ENCODE peak calls at places on chromosomes 3 and 15, in four cellular contexts. V is HepG2, N is K562, F is GM12878. T is an unnamed sample.

GRCh38 chr15:22895465-22896190 is 57.2 kb downstream of the NIPA2 start:
- DNase-seq in N (peak), V (no peak), F (peak), T (no peak)

GRCh38 chr3:10234526-10235230 is 13.6 kb upstream of the TATDN2 start:
- DNase-seq in F (no peak), N (peak), V (no peak), T (peak)

GRCh38 chr3:21328982-21329381 is 422.0 kb downstream of the ZNF385D start:
- DNase-seq in F (no peak), V (no peak), N (no peak), T (no peak)

GRCh38 chr3:15953841-15954240 is 156.1 kb upstream of the ANKRD28 start:
- DNase-seq in F (no peak), V (no peak), N (peak), T (no peak)

GRCh38 chr3:60979861-60980739 is 271.2 kb downstream of the FHIT start:
- DNase-seq in F (no peak), N (no peak), V (no peak), T (no peak)

GRCh38 chr15:41894791-41895463 is 1.1 kb upstream of the SPTBN5 start:
- DNase-seq in F (peak), V (peak), N (peak), T (no peak)

GRCh38 chr15:67827561-67828378 is 2.5 kb downstream of the SKOR1 start:
- DNase-seq in F (no peak), N (no peak), V (no peak), T (peak)

GRCh38 chr3:173894-174293 is 22.7 kb upstream of the CHL1 start:
- DNase-seq in V (no peak), F (peak), N (no peak), T (no peak)

GRCh38 chr15:94286581-94286980 is 55.2 kb downstream of the MCTP2 start:
- DNase-seq in F (no peak), N (no peak), V (no peak), T (no peak)

GRCh38 chr15:74365619-74366445 is 1.6 kb downstream of the CYP11A1 start:
- DNase-seq in F (no peak), N (no peak), V (peak), T (peak)

GRCh38 chr3:189419683-189420082 is 211.5 kb upstream of the TP63 start:
- DNase-seq in F (no peak), N (no peak), V (no peak), T (no peak)

GRCh38 chr3:44584646-44585501 is at the start of gene ZNF660:
- DNase-seq in F (no peak), N (peak), V (peak), T (peak)

DNA sequence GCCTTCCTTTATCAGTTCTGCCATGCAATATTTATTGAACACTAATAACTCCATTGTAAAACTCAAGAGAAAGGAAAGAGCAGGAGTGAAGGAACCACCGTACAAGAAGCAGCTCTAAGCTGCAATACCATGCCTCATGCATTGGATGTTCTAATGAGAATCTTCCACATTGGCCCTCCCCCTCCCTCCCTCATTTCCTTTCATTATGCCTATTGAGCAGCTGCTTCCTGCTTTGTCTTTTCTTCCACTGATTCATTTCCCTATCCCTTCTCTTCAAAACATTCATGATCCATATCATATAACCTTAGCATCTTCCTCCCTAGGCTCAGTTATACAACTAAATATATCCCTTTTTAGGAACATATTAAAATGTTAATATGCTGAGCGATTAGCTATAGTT is 698.7 kb upstream of the GOLIM4 start:
- DNase-seq in V (no peak), F (no peak), N (no peak), T (no peak)
- TF ChIP-seq TCF7 in V (no peak), F (no peak), N (no peak), T (no peak)

DNA sequence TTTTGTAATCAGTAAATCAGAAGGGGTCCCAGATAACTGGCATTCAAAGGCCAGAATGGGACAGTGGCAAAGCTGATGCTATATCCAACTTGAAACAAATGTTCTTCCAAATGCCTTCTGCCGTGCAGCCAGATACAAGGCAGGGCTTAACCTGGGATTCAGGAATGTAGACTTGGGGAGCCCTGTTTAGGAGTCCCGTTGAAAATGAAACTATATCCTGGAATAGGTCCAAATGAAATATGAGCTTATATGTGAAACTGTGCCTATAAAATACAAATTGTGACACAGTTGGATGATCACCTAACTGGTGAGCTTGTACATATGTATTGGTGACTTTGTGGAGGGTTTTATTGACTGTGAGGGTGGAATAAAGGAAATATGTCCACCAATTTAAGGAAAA is 28.7 kb downstream of the FRMD4B start:
- DNase-seq in N (no peak), V (no peak), F (no peak), T (no peak)
- TF ChIP-seq TCF7 in N (no peak), V (no peak), F (no peak), T (no peak)

DNA sequence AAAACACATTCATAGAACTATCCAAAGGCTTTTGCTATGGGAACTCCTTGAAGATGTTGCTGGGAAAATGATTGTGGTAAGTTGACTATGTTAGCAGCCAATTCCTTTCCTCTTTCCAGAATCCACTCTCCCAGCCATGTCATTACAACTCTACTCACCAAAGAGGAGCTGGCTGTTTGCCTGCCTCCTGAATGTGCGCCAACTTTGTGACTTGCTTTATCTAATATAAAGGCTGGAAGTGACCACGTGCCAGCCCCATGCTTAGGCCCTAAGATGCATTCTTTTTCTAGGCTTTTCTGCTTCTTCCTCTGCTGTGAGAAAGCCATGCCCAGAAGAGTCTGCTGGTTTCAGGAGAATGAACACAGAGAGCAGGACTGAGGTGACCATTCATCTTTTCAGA is 182.2 kb downstream of the GABRB3 start:
- DNase-seq in V (no peak), N (no peak), F (no peak), T (no peak)
- TF ChIP-seq TCF7 in V (no peak), N (no peak), F (no peak), T (no peak)

GRCh38 chr3:139694542-139694941 is 16.8 kb upstream of the NMNAT3 start:
- DNase-seq in F (no peak), V (no peak), N (no peak), T (no peak)
- TF ChIP-seq TCF7 in F (no peak), V (no peak), N (no peak), T (no peak)

DNA sequence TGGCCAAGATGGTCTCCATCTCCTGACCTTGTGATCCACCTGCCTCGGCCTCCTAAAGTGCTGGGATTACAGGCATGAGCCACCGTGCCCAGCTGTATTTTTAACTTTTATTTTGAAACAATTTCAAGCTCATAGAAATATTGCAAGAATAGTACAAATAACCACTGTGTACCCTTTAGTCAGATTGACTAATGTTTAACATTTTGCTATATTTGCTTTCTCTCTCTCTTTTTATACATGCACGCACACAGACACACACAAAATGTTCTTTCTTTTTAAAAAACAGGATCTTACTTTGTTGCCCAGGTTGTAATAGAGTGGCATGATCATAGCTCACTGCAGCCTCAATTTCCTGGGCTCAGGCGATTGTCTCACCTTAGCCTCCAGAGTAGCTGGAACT is 25.5 kb upstream of the DPPA4 start:
- DNase-seq in V (no peak), N (no peak), F (no peak), T (no peak)
- TF ChIP-seq TCF7 in V (no peak), N (no peak), F (no peak), T (no peak)

DNA sequence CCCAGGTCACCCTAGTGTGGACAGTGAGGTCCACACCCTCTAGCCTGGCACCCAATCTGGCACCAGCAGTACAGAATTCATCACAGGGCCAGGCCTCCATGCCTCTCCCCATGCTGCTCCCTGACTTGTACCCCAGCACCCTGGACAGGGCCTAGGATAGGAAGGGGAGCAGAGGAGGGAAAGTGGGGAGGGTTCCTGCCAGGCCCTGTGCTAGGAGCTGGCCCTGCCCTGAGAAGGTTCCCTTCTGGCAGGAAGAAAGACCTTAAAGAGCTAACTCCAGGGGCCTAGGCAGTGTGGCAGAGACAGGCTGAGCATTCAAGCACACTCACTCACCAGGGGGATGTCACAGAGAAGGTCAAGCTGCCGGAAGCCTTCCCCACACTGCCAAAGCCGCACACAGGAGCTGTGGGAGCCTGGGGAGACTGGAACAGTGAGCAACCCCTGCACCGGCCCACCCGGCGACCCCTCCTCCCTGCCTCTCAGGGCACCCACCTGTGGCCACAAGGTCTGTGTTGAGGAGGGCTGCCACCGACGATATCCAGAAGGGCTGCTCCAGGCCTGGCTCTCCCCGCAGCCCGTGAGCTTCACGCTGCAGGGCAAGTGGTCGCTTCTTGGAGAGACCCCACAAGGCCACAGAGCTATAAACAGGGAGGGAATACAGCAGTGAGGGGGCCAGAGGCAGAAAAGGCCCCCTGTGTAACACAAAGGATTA is 7.4 kb downstream of the RRP9 start:
- DNase-seq in V (no peak), N (no peak), F (no peak), T (no peak)
- TF ChIP-seq TCF7 in V (no peak), N (no peak), F (no peak), T (no peak)

DNA sequence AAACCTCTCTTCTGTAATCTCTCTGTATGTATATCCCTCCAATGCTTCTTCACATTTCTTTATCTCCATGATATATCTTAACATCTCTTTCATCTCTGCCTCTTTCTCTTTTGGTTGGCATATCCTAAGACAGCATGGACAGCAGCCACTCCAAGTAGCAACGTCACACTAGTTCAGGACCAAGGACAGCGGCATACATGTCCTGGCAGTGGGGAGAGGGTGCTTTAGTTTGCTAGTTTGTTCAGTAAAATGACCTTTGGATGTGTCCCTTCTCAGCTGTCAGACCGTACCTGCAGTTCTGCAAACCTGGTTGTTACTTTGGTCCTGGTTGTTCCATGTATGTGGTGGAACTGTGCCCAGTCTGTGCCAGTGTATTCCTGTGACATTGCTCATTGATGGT is 225.6 kb upstream of the ROPN1 start:
- DNase-seq in F (no peak), V (peak), N (peak), T (peak)
- TF ChIP-seq TCF7 in F (no peak), V (no peak), N (no peak), T (peak)

T was measured in WTC11.